ENCODE peak calls at places on chromosome 15, in eight cellular contexts. F is NCI-H748 treated with DMSO at 0.1 percent for 48 hours; H is activated CD8-positive, alpha-beta memory T cell treated with anti-CD3 and anti-CD28 coated beads for 24 hours; W is activated naive CD8-positive, alpha-beta T cell treated with anti-CD3 and anti-CD28 coated beads for 36 hours; J is right cardiac atrium; E is posterior cingulate gyrus; A is NCI-H2171; S is SHP77. G is an unnamed sample.

GRCh38 chr15:68403161-68403941 is 28.6 kb downstream of the ITGA11 start:
- DNase-seq in F (no peak), H (no peak), W (no peak), J (no peak), E (no peak), A (no peak), S (no peak), G (no peak)

GRCh38 chr15:77857419-77857818 is 220.1 kb downstream of the TBC1D2B start:
- DNase-seq in F (no peak), H (no peak), W (no peak), J (no peak), E (no peak), A (no peak), S (no peak), G (no peak)

GRCh38 chr15:50973605-50974004 is 65.1 kb downstream of the AP4E1 start:
- DNase-seq in F (no peak), H (no peak), W (no peak), J (no peak), E (no peak), A (no peak), S (no peak), G (no peak)

GRCh38 chr15:51874751-51875644 is 45.5 kb downstream of the TMOD3 start:
- DNase-seq in F (no peak), H (no peak), W (no peak), J (no peak), E (no peak), A (peak; percentile 27), S (no peak), G (no peak)

GRCh38 chr15:62748175-62748574 is 294.4 kb upstream of the TPM1 start:
- DNase-seq in F (no peak), H (no peak), W (no peak), J (no peak), E (no peak), A (no peak), S (no peak), G (no peak)

GRCh38 chr15:59172289-59172901 is 34.2 kb upstream of the LDHAL6B start:
- DNase-seq in F (no peak), H (peak; percentile 30), W (no peak), J (no peak), E (no peak), A (no peak), S (no peak), G (no peak)

GRCh38 chr15:72229076-72229946 is 1.7 kb downstream of the PKM start:
- DNase-seq in F (no peak), H (peak; percentile 80), W (peak; percentile 39), J (no peak), E (no peak), A (no peak), S (no peak), G (no peak)

GRCh38 chr15:101558217-101558941 is 68.9 kb upstream of the PCSK6 start:
- DNase-seq in F (no peak), H (no peak), W (no peak), J (no peak), E (no peak), A (no peak), S (no peak), G (no peak)

GRCh38 chr15:66630801-66631351 is 65.1 kb upstream of the LCTL start:
- DNase-seq in F (no peak), H (no peak), W (no peak), J (peak; percentile 82), E (no peak), A (no peak), S (no peak), G (no peak)

GRCh38 chr15:31280037-31280830 is 46.4 kb upstream of the KLF13 start:
- DNase-seq in F (no peak), H (peak; percentile 49), W (no peak), J (no peak), E (peak; percentile 90), A (peak; percentile 97), S (peak; percentile 77), G (peak; percentile 96)

GRCh38 chr15:64825081-64825430 is 391 bp downstream of the PIF1 start:
- DNase-seq in F (no peak), H (no peak), W (peak; percentile 18), J (no peak), E (no peak), A (no peak), S (no peak), G (no peak)

GRCh38 chr15:70111203-70112017 is 13.7 kb upstream of the TLE3 start:
- DNase-seq in F (no peak), H (no peak), W (no peak), J (peak; percentile 80), E (peak; percentile 78), A (peak; percentile 91), S (peak; percentile 63), G (peak; percentile 32)

GRCh38 chr15:35885870-35886269 is 339.9 kb upstream of the DPH6 start:
- DNase-seq in F (no peak), H (no peak), W (no peak), J (no peak), E (no peak), A (no peak), S (no peak), G (no peak)

GRCh38 chr15:74244818-74245341 is 8.8 kb downstream of the CCDC33 start:
- DNase-seq in F (no peak), H (no peak), W (no peak), J (no peak), E (no peak), A (no peak), S (no peak), G (no peak)

GRCh38 chr15:93012793-93013192 is 76.2 kb downstream of the RGMA start:
- DNase-seq in F (no peak), H (no peak), W (no peak), J (no peak), E (no peak), A (no peak), S (no peak), G (no peak)

GRCh38 chr15:32786906-32787305 is 69.1 kb downstream of the GREM1 start:
- DNase-seq in F (no peak), H (no peak), W (no peak), J (no peak), E (no peak), A (no peak), S (no peak), G (no peak)

GRCh38 chr15:45328663-45329062 is 49.7 kb downstream of the GATM start:
- DNase-seq in F (no peak), H (no peak), W (no peak), J (no peak), E (no peak), A (no peak), S (no peak), G (no peak)

GRCh38 chr15:40787344-40787841 is 17.6 kb downstream of the C15orf62 start:
- DNase-seq in F (peak; percentile 93), H (peak; percentile 80), W (peak; percentile 69), J (no peak), E (no peak), A (no peak), S (peak; percentile 31), G (peak; percentile 94)

GRCh38 chr15:68821898-68822380 is 1.2 kb upstream of the ANP32A start:
- DNase-seq in F (no peak), H (no peak), W (peak; percentile 29), J (no peak), E (no peak), A (no peak), S (no peak), G (no peak)

GRCh38 chr15:48602358-48603122 is 43.0 kb downstream of the FBN1 start:
- DNase-seq in F (no peak), H (no peak), W (no peak), J (no peak), E (no peak), A (no peak), S (no peak), G (no peak)

GRCh38 chr15:69530234-69530633 is 77.6 kb downstream of the RPLP1 start:
- DNase-seq in F (no peak), H (no peak), W (no peak), J (no peak), E (no peak), A (no peak), S (no peak), G (no peak)

GRCh38 chr15:90358124-90359033 is 6.3 kb downstream of the ZNF774 start:
- DNase-seq in F (no peak), H (no peak), W (no peak), J (no peak), E (no peak), A (no peak), S (no peak), G (no peak)

GRCh38 chr15:70461017-70461416 is 302.3 kb downstream of the UACA start:
- DNase-seq in F (no peak), H (no peak), W (no peak), J (no peak), E (no peak), A (no peak), S (no peak), G (no peak)

GRCh38 chr15:88324241-88325065 is 67.9 kb upstream of the NTRK3 start:
- DNase-seq in F (no peak), H (no peak), W (no peak), J (no peak), E (no peak), A (no peak), S (no peak), G (no peak)

GRCh38 chr15:68428431-68428940 is 3.5 kb downstream of the ITGA11 start:
- DNase-seq in F (no peak), H (no peak), W (no peak), J (no peak), E (no peak), A (no peak), S (no peak), G (no peak)

G was measured in NCI-H2081 treated with DMSO at 0.1 percent for 48 hours.